ENCODE peak calls at places on chromosome 14, in four cellular contexts. D is progenitor cell of endocrine pancreas; Z is glutamatergic neuron; V is CD4-positive, alpha-beta T cell. L is an unnamed sample.

GRCh38 chr14:102316048-102316745 is 3.3 kb upstream of the ZNF839 start:
- DNase-seq in D (no peak), V (no peak), Z (no peak), L (no peak)

GRCh38 chr14:20613094-20614037 is 22.2 kb upstream of the RNASE12 start:
- DNase-seq in V (peak; percentile 78), Z (peak; percentile 68), D (peak; percentile 60), L (peak; percentile 62)

GRCh38 chr14:22276913-22277816 is 311.9 kb downstream of the DAD1 start:
- DNase-seq in D (no peak), V (no peak), Z (no peak), L (no peak)

GRCh38 chr14:85529803-85530574 is at the start of gene FLRT2:
- DNase-seq in Z (peak; percentile 52), D (peak; percentile 13), V (no peak), L (no peak)

GRCh38 chr14:69491226-69491625 is 6.7 kb downstream of the PLEKHD1 start:
- DNase-seq in V (no peak), Z (no peak), D (no peak), L (no peak)

GRCh38 chr14:96960598-96961116 is 163.5 kb downstream of the VRK1 start:
- DNase-seq in Z (no peak), D (no peak), V (no peak), L (no peak)

GRCh38 chr14:46490150-46490769 is 161.3 kb downstream of the RPL10L start:
- DNase-seq in D (no peak), V (no peak), Z (no peak), L (no peak)

GRCh38 chr14:45698462-45699134 is 445.6 kb upstream of the MIS18BP1 start:
- DNase-seq in V (no peak), Z (no peak), D (no peak), L (no peak)

GRCh38 chr14:48563465-48563864 is 888.1 kb upstream of the MDGA2 start:
- DNase-seq in D (no peak), V (no peak), Z (no peak), L (no peak)

GRCh38 chr14:68506645-68507405 is 286.0 kb downstream of the ZFP36L1 start:
- DNase-seq in Z (no peak), D (no peak), V (no peak), L (peak; percentile 37)

GRCh38 chr14:55789442-55789841 is 209.4 kb downstream of the KTN1 start:
- DNase-seq in D (no peak), V (no peak), Z (no peak), L (no peak)

GRCh38 chr14:61695695-61696527 is 598 bp downstream of the HIF1A start:
- DNase-seq in D (peak; percentile 54), Z (peak; percentile 75), V (peak; percentile 50), L (peak; percentile 41)

GRCh38 chr14:32826404-32827082 is 112.1 kb upstream of the NPAS3 start:
- DNase-seq in V (no peak), D (no peak), Z (no peak), L (no peak)
- TF ChIP-seq CTCF in V (no peak), D (no peak), Z (no peak), L (no peak)

DNA sequence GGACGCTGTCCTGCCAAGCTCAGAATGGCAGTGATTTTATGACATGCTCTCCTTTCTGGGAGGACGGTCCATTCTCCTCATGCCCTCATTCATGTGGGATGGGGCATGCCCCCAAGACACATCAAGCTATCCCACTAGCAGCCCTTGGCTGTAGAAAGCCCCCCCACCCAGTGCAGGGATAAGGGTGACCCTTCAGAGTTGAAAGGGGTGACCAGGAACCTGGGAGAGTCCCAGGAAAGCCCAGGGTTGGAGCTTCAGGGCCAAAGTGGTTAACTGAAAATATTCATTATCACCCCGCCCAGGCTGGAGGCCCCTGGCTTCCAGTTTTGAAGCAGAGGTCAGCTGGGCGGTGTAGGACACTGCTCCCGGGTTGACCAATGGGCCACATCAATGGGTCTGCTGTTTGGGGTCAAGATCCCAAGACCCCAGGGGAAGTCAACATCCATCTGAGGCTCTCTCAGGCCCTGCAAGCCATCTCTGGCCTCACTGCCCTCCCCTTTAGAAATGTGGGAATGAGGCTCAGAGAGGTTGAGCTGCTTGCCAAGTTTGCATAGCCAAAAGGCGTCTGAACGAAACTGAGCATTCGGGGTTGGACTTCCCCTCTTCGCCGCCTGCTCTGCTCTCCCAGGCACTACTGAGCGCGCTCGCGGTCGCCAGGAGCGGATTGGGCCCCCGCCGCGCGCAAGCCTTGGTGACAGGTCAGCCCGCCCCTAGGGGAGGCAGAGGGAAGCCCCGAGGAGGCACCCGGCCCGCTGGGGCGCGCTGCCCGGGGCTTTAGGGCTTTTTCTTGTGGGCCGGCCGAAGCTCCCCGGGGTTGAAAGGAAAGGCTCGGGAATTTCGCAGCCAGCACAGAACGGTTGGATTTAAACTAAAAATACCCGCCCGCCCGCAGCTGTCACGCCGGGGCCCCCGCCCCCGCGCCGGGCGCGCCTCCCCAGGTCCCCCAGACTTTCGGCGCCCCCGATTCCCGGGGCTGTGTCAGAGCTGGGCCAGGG is 630 bp downstream of the SYNE3 start:
- DNase-seq in Z (peak; percentile 65), V (peak; percentile 80), D (peak; percentile 55), L (peak; percentile 89)
- TF ChIP-seq CTCF in Z (no peak), V (peak; percentile 64), D (peak; percentile 57), L (no peak)

GRCh38 chr14:88749139-88749538 is 43.6 kb downstream of the EML5 start:
- DNase-seq in D (no peak), Z (no peak), V (no peak), L (no peak)

GRCh38 chr14:88753873-88754272 is 38.9 kb downstream of the EML5 start:
- DNase-seq in Z (no peak), V (no peak), D (no peak), L (no peak)

GRCh38 chr14:88748288-88748687 is 44.5 kb downstream of the EML5 start:
- DNase-seq in Z (no peak), V (no peak), D (no peak), L (no peak)

GRCh38 chr14:88750945-88751344 is 41.8 kb downstream of the EML5 start:
- DNase-seq in V (no peak), D (no peak), Z (no peak), L (no peak)

GRCh38 chr14:88750413-88750812 is 42.3 kb downstream of the EML5 start:
- DNase-seq in D (no peak), Z (no peak), V (no peak), L (no peak)
- TF ChIP-seq CTCF in D (no peak), Z (no peak), V (no peak), L (no peak)

GRCh38 chr14:76918751-76919421 is 92.7 kb downstream of the LRRC74A start:
- DNase-seq in Z (peak; percentile 81), V (no peak), D (no peak), L (no peak)
- TF ChIP-seq CTCF in Z (no peak), V (no peak), D (peak; percentile 7), L (no peak)

DNA sequence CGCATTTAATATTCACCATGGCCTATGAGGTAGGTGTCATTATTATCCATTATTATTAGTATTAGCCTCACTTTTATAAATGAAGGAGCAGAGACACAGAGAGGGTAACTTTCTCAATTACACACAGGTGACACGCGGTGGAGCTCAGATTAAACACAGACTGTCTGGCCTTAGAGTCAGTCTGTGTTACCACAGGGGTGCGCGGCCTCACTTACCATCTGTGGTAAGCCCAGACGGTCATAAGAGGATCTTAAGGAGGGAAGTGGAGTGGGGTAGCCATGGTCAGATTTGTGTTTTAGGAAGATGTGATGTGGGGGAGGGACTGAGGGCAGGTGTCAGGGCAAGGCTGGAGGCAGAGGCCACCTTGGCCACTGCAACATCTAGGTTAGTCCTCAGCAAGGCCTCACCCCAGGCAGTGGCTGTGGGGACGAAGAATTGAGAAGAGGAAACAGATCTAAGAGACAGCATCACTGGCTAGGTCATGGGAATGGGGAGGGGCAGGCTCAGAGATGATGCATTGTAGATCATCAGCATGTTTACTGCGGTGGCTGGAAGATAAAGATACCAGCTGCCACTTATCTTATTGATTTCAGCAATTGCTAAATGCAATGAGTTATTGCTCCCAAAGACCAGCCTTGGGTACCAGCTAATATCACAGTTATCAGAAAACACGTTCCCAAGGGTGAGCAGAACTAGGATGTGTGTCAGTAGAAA is 67.1 kb downstream of the SERPINA3 start:
- DNase-seq in V (no peak), Z (no peak), D (no peak), L (no peak)
- TF ChIP-seq CTCF in V (no peak), Z (no peak), D (no peak), L (no peak)